ENCODE peak calls at places on chromosomes 13 and 19, in ten cellular contexts. S is A549, Q is SK-N-SH, D is suprapubic skin, V is H1, R is tibial nerve, I is upper lobe of left lung, B is stomach, K is K562, U is ovary. O is an unnamed sample.

GRCh38 chr13:113115363-113116205 is 7.0 kb upstream of the F10 start:
- DNase-seq in D (peak), B (peak), V (peak), I (peak), Q (peak), U (no peak), K (no peak), R (no peak), S (no peak), O (no peak)

GRCh38 chr13:109394311-109394988 is 391.9 kb downstream of the IRS2 start:
- DNase-seq in S (no peak), B (no peak), U (no peak), Q (no peak), R (no peak), K (no peak), I (no peak), V (no peak), D (no peak), O (no peak)

GRCh38 chr19:43765109-43765876 is 10.5 kb upstream of the SMG9 start:
- DNase-seq in R (no peak), U (no peak), Q (no peak), I (peak), S (peak), V (no peak), B (peak), K (no peak), D (no peak), O (peak)

GRCh38 chr13:109871018-109871370 is 84.6 kb upstream of the IRS2 start:
- DNase-seq in S (no peak), Q (no peak), D (no peak), K (no peak), I (no peak), U (no peak), B (no peak), V (no peak), R (no peak), O (no peak)

GRCh38 chr19:3154957-3155736 is 19.3 kb downstream of the GNA15 start:
- DNase-seq in U (no peak), Q (peak), D (peak), B (peak), V (no peak), R (no peak), S (peak), I (peak), K (peak), O (peak)

GRCh38 chr19:1629256-1629808 is 23.1 kb downstream of the TCF3 start:
- DNase-seq in S (no peak), K (no peak), R (no peak), Q (no peak), I (no peak), B (no peak), D (no peak), V (no peak), U (no peak), O (no peak)

GRCh38 chr13:51832471-51833152 is 12.4 kb downstream of the TMEM272 start:
- DNase-seq in K (peak), S (peak), V (no peak), U (no peak), Q (peak), I (no peak), B (no peak), R (no peak), D (no peak), O (peak)

GRCh38 chr13:100662470-100663211 is 12.0 kb downstream of the TMTC4 start:
- DNase-seq in V (no peak), R (no peak), K (no peak), U (no peak), S (no peak), I (no peak), B (no peak), D (no peak), Q (no peak), O (no peak)

GRCh38 chr19:32357720-32358119 is 12.3 kb downstream of the ZNF507 start:
- DNase-seq in I (no peak), R (no peak), U (no peak), K (no peak), Q (no peak), S (peak), V (no peak), D (no peak), B (no peak), O (no peak)

GRCh38 chr19:50333737-50334617 is 4.8 kb upstream of the KCNC3 start:
- DNase-seq in V (peak), U (peak), S (peak), R (no peak), Q (peak), D (no peak), K (peak), B (peak), I (peak), O (peak)

GRCh38 chr13:28001837-28002473 is 13.5 kb upstream of the URAD start:
- DNase-seq in D (no peak), V (no peak), Q (no peak), U (no peak), K (no peak), B (no peak), S (no peak), I (no peak), R (no peak), O (no peak)

GRCh38 chr19:10554760-10555612 is 10.8 kb downstream of the KRI1 start:
- DNase-seq in D (no peak), R (no peak), U (no peak), V (no peak), Q (no peak), B (no peak), K (no peak), I (no peak), S (no peak), O (no peak)

GRCh38 chr19:54790711-54791110 is 12.7 kb upstream of the KIR2DL4 start:
- DNase-seq in K (no peak), D (no peak), I (no peak), Q (no peak), B (no peak), R (no peak), S (no peak), V (no peak), U (no peak), O (no peak)

GRCh38 chr19:3526507-3527244 is 12.3 kb upstream of the TEKTIP1 start:
- DNase-seq in K (no peak), S (no peak), D (peak), R (no peak), U (no peak), B (no peak), Q (no peak), I (no peak), V (no peak), O (no peak)

GRCh38 chr19:17435218-17435617 is 13.2 kb downstream of the TMEM221 start:
- DNase-seq in S (no peak), V (no peak), I (no peak), K (no peak), Q (no peak), D (no peak), B (no peak), R (no peak), U (no peak), O (no peak)
- H3K4me3 ChIP-seq in S (no peak), V (no peak), I (no peak), K (no peak), Q (no peak), D (no peak), B (no peak), R (no peak), U (no peak), O (no peak)

GRCh38 chr19:51354103-51354741 is 12.0 kb downstream of the ETFB start:
- DNase-seq in V (no peak), D (no peak), B (no peak), I (no peak), Q (no peak), K (no peak), R (no peak), S (no peak), U (no peak), O (no peak)
- TF ChIP-seq EP300 in V (no peak), D (no peak), B (no peak), I (no peak), Q (no peak), K (no peak), R (no peak), S (no peak), U (no peak), O (no peak)

GRCh38 chr13:34039678-34040077 is 221.7 kb downstream of the RFC3 start:
- DNase-seq in S (no peak), Q (no peak), D (no peak), U (no peak), I (no peak), K (no peak), R (no peak), B (no peak), V (no peak), O (no peak)

GRCh38 chr13:34044660-34045080 is 226.7 kb downstream of the RFC3 start:
- DNase-seq in B (no peak), R (no peak), V (no peak), I (no peak), S (peak), K (no peak), U (no peak), Q (no peak), D (no peak), O (no peak)

GRCh38 chr13:34040863-34041262 is 222.9 kb downstream of the RFC3 start:
- DNase-seq in R (no peak), U (no peak), Q (no peak), B (no peak), I (no peak), V (no peak), D (no peak), S (no peak), K (no peak), O (no peak)

GRCh38 chr13:34046457-34046856 is 228.5 kb downstream of the RFC3 start:
- DNase-seq in D (no peak), K (no peak), I (no peak), R (no peak), V (no peak), B (no peak), Q (no peak), U (no peak), S (no peak), O (no peak)

DNA sequence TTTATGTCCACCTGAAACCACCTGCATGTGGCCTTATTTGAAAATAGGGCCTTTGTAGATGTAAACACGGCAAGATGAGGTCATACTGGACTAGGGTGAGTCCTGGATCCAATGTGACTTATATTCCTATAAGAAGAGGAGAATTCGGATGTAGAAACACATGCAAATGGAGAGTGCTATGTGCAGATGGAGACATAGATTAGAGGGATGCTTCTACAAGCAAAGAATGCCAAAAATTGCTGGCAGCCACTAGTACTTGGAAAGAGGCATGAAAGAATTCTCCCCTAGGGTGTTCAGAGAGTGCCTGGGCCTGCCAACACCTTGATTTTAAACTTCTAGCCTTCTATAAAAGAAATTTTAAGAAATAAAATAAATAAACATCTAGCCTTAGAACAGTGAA is 226.1 kb downstream of the RFC3 start:
- DNase-seq in B (no peak), U (no peak), S (no peak), K (no peak), I (no peak), R (no peak), Q (no peak), V (no peak), D (no peak), O (no peak)
- H3K27ac ChIP-seq in B (no peak), U (no peak), S (peak), K (no peak), I (no peak), R (no peak), Q (peak), V (no peak), D (no peak), O (no peak)

GRCh38 chr13:107554355-107554905 is 660.9 kb downstream of the LIG4 start:
- DNase-seq in S (no peak), U (no peak), R (no peak), V (no peak), K (no peak), B (no peak), Q (no peak), I (no peak), D (no peak), O (no peak)
- H3K4me3 ChIP-seq in S (no peak), U (no peak), R (no peak), V (no peak), K (no peak), B (no peak), Q (no peak), I (no peak), D (no peak), O (no peak)

GRCh38 chr19:35206379-35206778 is 22.2 kb downstream of the FAM187B start:
- DNase-seq in D (no peak), S (no peak), Q (no peak), R (no peak), V (peak), U (no peak), K (no peak), B (no peak), I (no peak), O (peak)

GRCh38 chr19:35207391-35207871 is 21.1 kb downstream of the FAM187B start:
- DNase-seq in S (no peak), R (no peak), Q (no peak), D (no peak), V (no peak), K (no peak), U (no peak), I (no peak), B (no peak), O (no peak)

GRCh38 chr19:35206855-35207254 is 21.7 kb downstream of the FAM187B start:
- DNase-seq in Q (no peak), V (no peak), K (peak), I (no peak), S (no peak), D (no peak), U (no peak), R (no peak), B (peak), O (no peak)

GRCh38 chr19:35204799-35205732 is 23.5 kb downstream of the FAM187B start:
- DNase-seq in I (peak), U (no peak), B (no peak), R (no peak), D (no peak), S (no peak), Q (no peak), V (no peak), K (peak), O (peak)

GRCh38 chr19:35205733-35206323 is 22.7 kb downstream of the FAM187B start:
- DNase-seq in B (no peak), U (no peak), Q (no peak), I (no peak), R (no peak), K (peak), S (no peak), D (no peak), V (no peak), O (no peak)
- TF ChIP-seq EP300 in B (no peak), U (no peak), Q (no peak), I (no peak), R (no peak), K (no peak), S (no peak), D (no peak), V (no peak), O (no peak)

DNA sequence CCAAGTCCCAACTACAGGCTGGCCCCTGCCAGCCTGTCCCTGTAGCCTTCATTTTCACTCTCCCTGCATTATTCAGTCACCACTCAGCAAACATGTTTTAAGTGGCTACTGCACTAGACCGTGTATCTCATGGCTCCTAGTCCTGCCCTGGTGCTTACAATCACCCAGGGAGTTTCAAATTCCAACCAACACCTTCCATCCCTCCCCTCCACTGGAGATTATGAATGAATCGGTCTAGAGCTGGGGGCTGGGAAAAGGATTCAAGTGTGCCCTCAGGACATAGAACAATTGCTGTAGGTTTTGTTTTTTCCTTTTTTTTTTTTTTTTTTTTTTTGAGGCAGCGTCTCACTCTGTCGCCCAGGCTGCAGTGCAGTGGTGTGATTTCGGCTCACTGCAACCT is 15.0 kb upstream of the TNFAIP8L1 start:
- DNase-seq in I (no peak), V (no peak), K (no peak), B (no peak), R (no peak), Q (no peak), U (no peak), S (no peak), D (no peak), O (no peak)
- H3K27ac ChIP-seq in I (no peak), V (no peak), K (no peak), B (no peak), R (no peak), Q (no peak), U (no peak), S (peak), D (no peak), O (no peak)

DNA sequence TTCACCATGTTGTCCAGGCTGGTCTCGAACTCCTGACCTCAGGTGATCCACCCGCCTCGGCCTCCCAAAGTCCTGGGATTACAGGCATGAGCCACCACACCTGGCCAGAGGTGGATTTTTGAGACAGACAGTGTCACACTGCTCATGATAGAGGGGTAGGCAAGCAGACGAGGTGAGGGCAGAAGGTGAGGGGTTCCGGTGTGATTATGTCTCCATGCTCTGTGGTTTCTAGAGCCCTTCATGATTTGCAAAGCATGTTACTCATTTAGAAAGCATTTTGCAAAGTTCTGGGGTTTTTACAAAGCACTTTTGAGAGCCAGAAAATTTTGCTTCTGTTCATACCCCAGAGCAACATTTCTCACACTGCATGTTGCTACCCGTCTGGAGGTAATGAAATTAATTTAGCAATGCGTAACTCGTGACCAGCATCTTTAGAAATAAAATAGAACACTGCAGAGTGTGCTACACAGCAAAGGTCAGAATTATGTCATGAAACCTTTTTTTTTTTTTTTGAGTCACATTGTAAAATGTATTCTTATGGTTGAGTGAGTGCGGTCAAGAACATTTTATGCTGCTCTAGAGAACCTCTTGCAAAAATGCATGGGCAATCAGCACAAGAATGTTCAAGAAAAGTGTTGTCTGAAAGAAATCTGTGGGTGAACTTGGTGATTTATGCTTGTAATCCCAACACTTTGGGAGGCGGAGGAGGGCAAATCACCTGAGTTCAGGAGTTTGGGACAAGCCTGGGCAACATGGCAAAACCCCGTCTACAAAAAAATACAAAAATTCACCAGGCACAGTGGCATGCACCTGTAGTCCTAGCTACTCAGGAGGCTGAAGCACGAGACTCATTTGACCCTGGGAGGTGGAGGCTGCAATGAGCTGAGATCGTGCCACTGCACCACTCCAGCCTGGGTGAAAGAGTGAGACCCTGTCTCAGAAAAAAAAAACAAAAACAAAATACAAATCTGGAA is 58.0 kb downstream of the MAP4K1 start:
- DNase-seq in V (no peak), U (no peak), I (no peak), Q (no peak), B (no peak), S (no peak), K (no peak), D (no peak), R (no peak), O (no peak)
- H3K4me3 ChIP-seq in V (no peak), U (no peak), I (no peak), Q (no peak), B (no peak), S (no peak), K (no peak), D (no peak), R (no peak), O (no peak)

O was measured in transverse colon.